ENCODE peak calls at places on chromosomes 12 and 14, in nine cellular contexts. G is Panc1, E is fibroblast of mammary gland, R is hepatocyte, C is NB4, M is AG09309, O is left ventricle myocardium inferior, F is kidney, J is sigmoid colon. V is an unnamed sample.
A peak's percentile ranks its signal among the peaks of the same experiment; 100 is the strongest.

GRCh38 chr12:4246116-4246515 is 27.4 kb upstream of the CCND2 start:
- DNase-seq in R (peak; percentile 25), E (no peak), O (no peak), G (no peak), M (no peak), J (no peak), C (peak; percentile 91), F (no peak), V (no peak)

GRCh38 chr14:64645220-64645891 is 58.9 kb upstream of the PLEKHG3 start:
- DNase-seq in E (peak; percentile 99), C (no peak), R (peak; percentile 74), G (no peak), M (peak; percentile 99), O (no peak), J (peak; percentile 86), F (peak; percentile 68), V (no peak)

GRCh38 chr14:59465570-59466150 is 480 bp upstream of the GPR135 start:
- DNase-seq in E (no peak), F (no peak), M (no peak), C (no peak), J (no peak), R (no peak), O (no peak), G (no peak), V (no peak)

GRCh38 chr14:63542231-63542999 is 762 bp downstream of the PPP2R5E start:
- DNase-seq in J (no peak), O (no peak), E (no peak), G (no peak), M (no peak), F (peak; percentile 84), R (peak; percentile 50), C (peak; percentile 36), V (no peak)

GRCh38 chr12:42854208-42854607 is 264.7 kb upstream of the PRICKLE1 start:
- DNase-seq in G (no peak), C (no peak), J (no peak), O (no peak), R (no peak), F (no peak), M (no peak), E (peak; percentile 14), V (no peak)

GRCh38 chr14:74218462-74218861 is 20.8 kb upstream of the VSX2 start:
- DNase-seq in M (no peak), O (no peak), R (no peak), E (no peak), C (no peak), J (no peak), F (no peak), G (no peak), V (no peak)

GRCh38 chr12:32390572-32391219 is 8.7 kb upstream of the FGD4 start:
- DNase-seq in M (no peak), F (peak; percentile 77), O (peak; percentile 25), C (no peak), G (no peak), E (peak; percentile 33), J (no peak), R (no peak), V (no peak)

GRCh38 chr12:84912191-84913142 is at the start of gene SLC6A15:
- DNase-seq in M (no peak), G (no peak), E (peak; percentile 85), C (no peak), R (peak; percentile 85), J (peak; percentile 69), O (no peak), F (peak; percentile 77), V (no peak)

GRCh38 chr12:5616854-5617253 is 184.9 kb downstream of the NTF3 start:
- DNase-seq in E (no peak), C (no peak), O (no peak), R (no peak), M (no peak), G (no peak), F (no peak), J (no peak), V (no peak)

GRCh38 chr12:6863033-6863432 is 4.3 kb upstream of the TPI1 start:
- DNase-seq in G (no peak), M (no peak), J (no peak), E (no peak), F (peak; percentile 59), O (no peak), C (no peak), R (no peak), V (no peak)

GRCh38 chr14:74913986-74914573 is 9.0 kb downstream of the RPS6KL1 start:
- DNase-seq in R (peak; percentile 87), M (peak; percentile 37), J (peak; percentile 90), O (peak; percentile 74), E (peak; percentile 82), F (no peak), C (peak; percentile 61), G (peak; percentile 35), V (peak; percentile 8)

GRCh38 chr14:93906341-93907329 is 20.5 kb upstream of the FAM181A start:
- DNase-seq in E (peak; percentile 37), O (no peak), R (peak; percentile 75), C (peak; percentile 66), J (no peak), G (peak; percentile 13), M (no peak), F (peak; percentile 75), V (peak; percentile 14)

GRCh38 chr14:61911534-61911933 is 149.3 kb downstream of the SNAPC1 start:
- DNase-seq in R (no peak), E (no peak), C (no peak), J (no peak), G (no peak), O (no peak), F (no peak), M (no peak), V (peak; percentile 10)

GRCh38 chr14:65972891-65973290 is 513.3 kb upstream of the CCDC196 start:
- DNase-seq in O (no peak), E (peak; percentile 55), G (no peak), C (no peak), M (peak; percentile 27), F (no peak), J (no peak), R (no peak), V (no peak)

GRCh38 chr14:59688224-59689170 is 111.9 kb upstream of the CCDC175 start:
- DNase-seq in E (peak; percentile 61), M (peak; percentile 16), C (peak; percentile 62), F (peak; percentile 29), R (peak; percentile 66), O (no peak), G (peak; percentile 22), J (no peak), V (peak; percentile 31)

GRCh38 chr14:41457393-41457792 is 149.3 kb upstream of the LRFN5 start:
- DNase-seq in C (no peak), J (no peak), E (no peak), O (no peak), F (no peak), M (no peak), G (no peak), R (no peak), V (no peak)

GRCh38 chr12:5988088-5988487 is 43.0 kb upstream of the ANO2 start:
- DNase-seq in C (no peak), J (no peak), R (no peak), O (no peak), G (no peak), E (no peak), F (no peak), M (no peak), V (no peak)

GRCh38 chr14:54438703-54439102 is 2.5 kb downstream of the CNIH1 start:
- DNase-seq in R (no peak), J (no peak), G (no peak), F (no peak), M (no peak), O (no peak), E (no peak), C (no peak), V (no peak)

GRCh38 chr12:59677857-59678256 is 82.0 kb downstream of the SLC16A7 start:
- DNase-seq in J (no peak), E (no peak), C (no peak), F (no peak), O (no peak), R (no peak), G (no peak), M (no peak), V (no peak)

GRCh38 chr12:26617513-26617912 is 215.5 kb downstream of the ITPR2 start:
- DNase-seq in E (no peak), M (no peak), R (no peak), O (no peak), J (no peak), C (no peak), G (no peak), F (no peak), V (no peak)

GRCh38 chr12:131345521-131346436 is 365.1 kb upstream of the SFSWAP start:
- DNase-seq in F (no peak), C (peak; percentile 60), M (no peak), R (no peak), G (no peak), J (no peak), E (no peak), O (no peak), V (no peak)
- TF ChIP-seq CTCF in F (no peak), C (no peak), M (no peak), R (no peak), G (no peak), J (no peak), E (no peak), O (no peak), V (no peak)

GRCh38 chr12:48510111-48510510 is 15.3 kb upstream of the OR8S1 start:
- DNase-seq in O (no peak), C (no peak), R (no peak), J (no peak), F (no peak), G (no peak), E (no peak), M (no peak), V (no peak)
- H3K4me3 ChIP-seq in O (no peak overlapping the region), C (no peak overlapping the region), R (no peak overlapping the region), J (no peak overlapping the region), F (no peak overlapping the region), G (no peak overlapping the region), E (no peak overlapping the region), M (no peak overlapping the region), V (no peak overlapping the region)

GRCh38 chr12:109625131-109625559 is 51.6 kb downstream of the MVK start:
- DNase-seq in E (peak; percentile 60), C (no peak), O (peak; percentile 19), G (no peak), M (peak; percentile 14), R (peak; percentile 44), J (no peak), F (no peak), V (no peak)
- TF ChIP-seq CTCF in E (peak; percentile 22), C (no peak), O (no peak), G (no peak), M (peak; percentile 22), R (no peak), J (no peak), F (no peak), V (no peak)

DNA sequence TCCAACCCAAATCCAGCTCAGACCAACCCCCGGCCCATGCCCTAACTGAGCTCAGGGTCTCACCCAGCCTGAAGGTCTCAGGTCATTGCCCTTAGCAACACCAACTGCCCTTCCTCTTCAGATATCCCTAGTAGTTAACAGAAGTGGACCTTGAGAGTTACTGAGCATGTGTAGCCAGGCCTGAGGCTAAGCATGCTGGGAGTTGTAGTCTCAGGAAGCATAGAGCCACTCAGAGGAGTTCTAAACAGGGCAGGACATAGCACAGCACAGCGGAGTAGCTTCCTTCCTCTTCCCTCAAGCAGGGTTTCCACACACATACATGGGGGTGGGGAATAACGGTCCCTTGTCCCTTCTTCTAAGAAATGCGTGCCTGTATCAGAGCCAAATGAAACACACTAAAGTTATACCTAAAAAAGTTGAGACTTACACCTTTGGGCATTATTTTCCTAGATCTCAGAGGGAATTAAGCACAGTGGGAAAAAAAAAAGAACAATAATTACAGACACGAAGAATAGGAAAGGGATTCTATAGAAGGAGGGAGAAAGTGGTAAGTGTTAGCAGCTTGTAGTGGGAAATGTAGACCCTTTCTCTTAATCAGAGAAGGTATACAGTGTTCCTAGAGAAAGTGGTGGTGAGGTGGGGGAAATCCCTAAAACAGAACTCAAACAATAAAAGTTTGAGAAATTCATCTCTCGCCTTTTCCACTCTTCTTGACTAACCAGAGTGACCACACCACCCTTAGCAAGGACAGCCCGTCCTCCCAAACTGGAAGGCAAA is 4.4 kb downstream of the KMT2D start:
- DNase-seq in J (peak; percentile 82), E (peak; percentile 86), C (peak; percentile 98), O (peak; percentile 45), M (peak; percentile 21), G (no peak), F (peak; percentile 52), R (peak; percentile 68), V (peak; percentile 45)
- H3K4me3 ChIP-seq in J (peak overlapping the region; percentile 5), E (peak overlapping the region; percentile 91), C (peak overlapping the region; percentile 81), O (peak overlapping the region; percentile 99), M (peak overlapping the region; percentile 2), G (no peak overlapping the region), F (no peak overlapping the region), R (no peak overlapping the region), V (peak overlapping the region; percentile 34)